ENCODE peak calls at places on chromosomes 12 and 14, in ten cellular contexts. F, T, Z, V, W, R, U, P, E and M are unnamed samples.

GRCh38 chr14:56650075-56650474 is 70.5 kb downstream of the TMEM260 start:
- DNase-seq in T (no peak), Z (no peak), V (no peak), R (no peak), P (no peak), U (no peak), W (peak), F (peak), E (no peak), M (no peak)

GRCh38 chr14:53183611-53184010 is 30.5 kb upstream of the DDHD1 start:
- DNase-seq in V (no peak), E (no peak), W (no peak), T (no peak), F (no peak), U (no peak), P (no peak), R (peak), Z (no peak), M (no peak)

GRCh38 chr12:93378373-93379310 is 917 bp downstream of the NUDT4 start:
- DNase-seq in W (peak), T (no peak), E (peak), V (peak), R (peak), P (peak), F (no peak), Z (no peak), U (peak), M (peak)

GRCh38 chr12:15131462-15131861 is 89.8 kb downstream of the RERG start:
- DNase-seq in V (no peak), T (no peak), E (no peak), U (peak), R (peak), P (no peak), W (no peak), F (no peak), Z (no peak), M (no peak)

GRCh38 chr12:108907861-108908302 is 28.0 kb downstream of the DAO start:
- DNase-seq in Z (no peak), R (peak), U (peak), F (no peak), P (no peak), E (peak), V (no peak), T (no peak), W (no peak), M (no peak)

GRCh38 chr14:91835197-91835919 is 32.0 kb downstream of the TC2N start:
- DNase-seq in V (no peak), Z (no peak), T (no peak), U (no peak), F (no peak), W (no peak), P (no peak), R (no peak), E (no peak), M (no peak)

GRCh38 chr12:72264548-72265175 is 7.5 kb upstream of the TRHDE start:
- DNase-seq in E (no peak), V (no peak), P (no peak), F (no peak), T (no peak), Z (no peak), W (no peak), R (peak), U (peak), M (no peak)

GRCh38 chr12:121630791-121631190 is 4.5 kb downstream of the ORAI1 start:
- DNase-seq in U (no peak), Z (no peak), W (no peak), V (no peak), T (no peak), F (no peak), R (no peak), E (no peak), P (no peak), M (no peak)

GRCh38 chr12:108611884-108612415 is 14.1 kb upstream of the TMEM119 start:
- DNase-seq in T (no peak), U (peak), V (peak), P (no peak), W (no peak), R (peak), E (no peak), F (no peak), Z (peak), M (no peak)

GRCh38 chr14:102280376-102280962 is 24.5 kb downstream of the MOK start:
- DNase-seq in W (no peak), R (peak), T (no peak), P (no peak), F (no peak), Z (no peak), E (no peak), U (peak), V (no peak), M (no peak)

GRCh38 chr12:46373303-46374182 is 970 bp upstream of the SLC38A2 start:
- DNase-seq in P (no peak), E (peak), R (peak), Z (no peak), V (no peak), T (peak), F (peak), W (peak), U (no peak), M (peak)

GRCh38 chr12:107622005-107622404 is 63.6 kb upstream of the PWP1 start:
- DNase-seq in Z (no peak), R (no peak), P (no peak), U (peak), F (no peak), W (no peak), E (no peak), T (no peak), V (no peak), M (no peak)

GRCh38 chr14:47715330-47715729 is 39.9 kb upstream of the MDGA2 start:
- DNase-seq in V (no peak), W (no peak), P (no peak), R (no peak), E (no peak), T (no peak), F (no peak), Z (no peak), U (no peak), M (no peak)

GRCh38 chr14:72708708-72709475 is 185.0 kb downstream of the DPF3 start:
- DNase-seq in F (peak), R (no peak), E (no peak), T (no peak), U (no peak), Z (no peak), P (peak), V (no peak), W (no peak), M (no peak)

GRCh38 chr12:115709410-115710065 is 568.0 kb downstream of the MED13L start:
- DNase-seq in U (no peak), V (no peak), Z (no peak), P (no peak), F (no peak), R (no peak), T (peak), W (no peak), E (peak), M (no peak)

GRCh38 chr14:105398726-105399440 is 545 bp downstream of the TEX22 start:
- DNase-seq in F (no peak), U (peak), R (peak), T (no peak), W (no peak), E (no peak), V (peak), Z (no peak), P (peak), M (no peak)

GRCh38 chr12:42396473-42397259 is 70.7 kb downstream of the PPHLN1 start:
- DNase-seq in E (no peak), V (no peak), W (no peak), T (no peak), P (no peak), Z (no peak), F (no peak), U (no peak), R (no peak), M (no peak)

GRCh38 chr12:69987453-69988102 is 162.6 kb downstream of the MYRFL start:
- DNase-seq in T (peak), F (no peak), R (peak), Z (no peak), V (no peak), U (peak), W (peak), E (no peak), P (no peak), M (no peak)

GRCh38 chr14:35285168-35285990 is 6.8 kb upstream of the PSMA6 start:
- DNase-seq in P (no peak), Z (no peak), R (no peak), W (no peak), F (no peak), T (no peak), E (no peak), U (no peak), V (no peak), M (no peak)

GRCh38 chr14:53900499-53900898 is 56.1 kb downstream of the BMP4 start:
- DNase-seq in T (no peak), F (no peak), Z (no peak), U (no peak), P (no peak), W (no peak), E (peak), V (no peak), R (peak), M (no peak)

GRCh38 chr14:81068384-81068783 is 113.0 kb downstream of the TSHR start:
- DNase-seq in U (no peak), V (no peak), P (no peak), Z (no peak), F (no peak), T (no peak), E (no peak), R (no peak), W (no peak), M (no peak)

GRCh38 chr12:57470970-57471656 is 8.6 kb downstream of the ARHGAP9 start:
- DNase-seq in V (no peak), P (no peak), Z (no peak), U (no peak), T (no peak), F (no peak), R (no peak), W (no peak), E (no peak), M (no peak)

GRCh38 chr14:106737025-106737424 is 1210.6 kb downstream of the TMEM121 start:
- DNase-seq in V (no peak), P (no peak), F (no peak), Z (no peak), W (no peak), U (no peak), E (no peak), T (no peak), R (no peak), M (no peak)

GRCh38 chr12:117228239-117228638 is 38.0 kb upstream of the FBXO21 start:
- DNase-seq in R (peak), F (peak), E (no peak), P (no peak), W (no peak), Z (no peak), V (no peak), U (peak), T (no peak), M (no peak)

GRCh38 chr12:27695556-27696292 is 523 bp upstream of the REP15 start:
- DNase-seq in Z (no peak), P (no peak), U (no peak), R (no peak), T (no peak), F (no peak), E (no peak), W (no peak), V (no peak), M (no peak)

GRCh38 chr12:57864382-57864781 is 17.9 kb upstream of the CTDSP2 start:
- DNase-seq in V (no peak), Z (no peak), P (no peak), U (no peak), F (no peak), W (no peak), T (no peak), R (peak), E (no peak), M (no peak)

GRCh38 chr14:35963209-35963608 is 137.1 kb downstream of the BRMS1L start:
- DNase-seq in U (peak), F (no peak), P (no peak), V (no peak), W (no peak), E (no peak), Z (peak), R (no peak), T (no peak), M (no peak)